ENCODE peak calls at places on chromosomes 4 and X, in nine cellular contexts. I, E, X, U, W, G, C, K and A are unnamed samples. For H3K36me3, the result is how much of the 10 kb centered on the place peaks cover.

GRCh38 chrX:138897621-138898492 is 186.3 kb upstream of the FGF13 start:
- DNase-seq in U (no peak), W (no peak), K (no peak), I (no peak), E (no peak), G (no peak), C (no peak), X (no peak), A (no peak)

GRCh38 chr4:112854420-112854819 is 195.0 kb upstream of the ANK2 start:
- DNase-seq in G (no peak), X (no peak), U (no peak), I (no peak), W (no peak), K (no peak), C (no peak), E (no peak), A (no peak)

GRCh38 chrX:110759785-110760184 is 35.8 kb downstream of the CHRDL1 start:
- DNase-seq in W (no peak), C (no peak), U (no peak), K (no peak), E (no peak), I (peak), G (no peak), X (no peak), A (no peak)

GRCh38 chrX:85244411-85245210 is 820 bp downstream of the ZNF711 start:
- DNase-seq in K (no peak), W (peak), G (peak), C (peak), U (peak), X (no peak), I (peak), E (no peak), A (no peak)

GRCh38 chr4:94403735-94404134 is 48.0 kb upstream of the PDLIM5 start:
- DNase-seq in G (no peak), I (no peak), X (no peak), C (no peak), U (no peak), K (peak), E (no peak), W (no peak), A (no peak)

GRCh38 chrX:17525266-17525665 is 150.3 kb downstream of the NHS start:
- DNase-seq in W (no peak), X (no peak), G (no peak), C (no peak), I (peak), K (no peak), U (no peak), E (no peak), A (no peak)

GRCh38 chrX:126551306-126551705 is 1.3 kb downstream of the DCAF12L1 start:
- DNase-seq in U (no peak), E (no peak), G (no peak), W (no peak), I (no peak), C (no peak), K (no peak), X (no peak), A (no peak)

GRCh38 chrX:11113731-11114130 is 2.6 kb downstream of the HCCS start:
- DNase-seq in C (no peak), U (no peak), K (no peak), G (no peak), W (peak), E (no peak), X (no peak), I (peak), A (no peak)

GRCh38 chrX:152993933-152994332 is at the start of gene PNMA5:
- DNase-seq in E (no peak), W (no peak), K (no peak), X (no peak), C (no peak), G (no peak), I (no peak), U (no peak), A (no peak)

GRCh38 chrX:47540754-47541538 is 20.1 kb upstream of the ARAF start:
- DNase-seq in I (peak), C (peak), K (peak), U (peak), W (peak), G (peak), E (no peak), X (peak), A (no peak)

GRCh38 chrX:3577551-3577950 is 135.9 kb downstream of the PRKX start:
- DNase-seq in E (no peak), G (no peak), U (no peak), W (no peak), C (no peak), K (no peak), X (no peak), I (no peak), A (no peak)

GRCh38 chr4:89404530-89404929 is 96.9 kb upstream of the GPRIN3 start:
- DNase-seq in I (no peak), U (no peak), K (no peak), G (no peak), W (no peak), C (no peak), X (no peak), E (no peak), A (no peak)

GRCh38 chrX:116240446-116240845 is 69.9 kb downstream of the AGTR2 start:
- DNase-seq in K (no peak), G (no peak), U (no peak), W (no peak), X (no peak), C (peak), I (no peak), E (no peak), A (no peak)

GRCh38 chrX:39653656-39654055 is 444.1 kb downstream of the BCOR start:
- DNase-seq in K (no peak), U (peak), C (no peak), W (no peak), X (no peak), I (no peak), E (no peak), G (no peak), A (no peak)

GRCh38 chrX:106726485-106727437 is at the start of gene RNF128:
- DNase-seq in E (no peak), G (peak), C (peak), K (peak), I (peak), X (peak), W (peak), U (peak), A (no peak)

GRCh38 chr4:84493092-84493850 is 5.8 kb downstream of the NKX6-1 start:
- DNase-seq in U (peak), X (no peak), I (peak), G (peak), K (no peak), W (peak), E (no peak), C (no peak), A (no peak)

GRCh38 chr4:10303291-10303690 is 153.9 kb downstream of the ZNF518B start:
- DNase-seq in U (no peak), G (peak), I (no peak), W (no peak), E (no peak), X (no peak), C (no peak), K (no peak), A (no peak)

GRCh38 chrX:78710146-78710545 is 37.4 kb upstream of the LPAR4 start:
- DNase-seq in C (no peak), K (no peak), W (peak), G (no peak), U (no peak), E (no peak), I (peak), X (no peak), A (no peak)

GRCh38 chr4:8639777-8640720 is 47.5 kb downstream of the CPZ start:
- DNase-seq in X (no peak), E (no peak), W (no peak), I (no peak), C (no peak), K (no peak), G (no peak), U (no peak), A (no peak)

GRCh38 chr4:1329408-1330371 is 17.3 kb upstream of the UVSSA start:
- DNase-seq in W (no peak), X (no peak), G (no peak), I (no peak), C (no peak), U (no peak), K (no peak), E (no peak), A (no peak)
- H3K36me3 ChIP-seq in W (half or more), X (under half), G (under half), I (half or more), C (under half), U (under half), K (under half), E (under half), A (half or more)

GRCh38 chr4:184100297-184100885 is 117.3 kb downstream of the ENPP6 start:
- DNase-seq in X (peak), I (peak), K (peak), E (no peak), C (peak), W (peak), G (peak), U (peak), A (no peak)
- H3K4me3 ChIP-seq in X (no peak), I (no peak), K (no peak), E (no peak), C (no peak), W (no peak), G (no peak), U (no peak), A (no peak)

GRCh38 chr4:38050560-38051350 is 90.6 kb downstream of the PTTG2 start:
- DNase-seq in W (peak), E (no peak), X (no peak), C (no peak), G (no peak), K (no peak), I (peak), U (no peak), A (no peak)
- H3K36me3 ChIP-seq in W (under half), E (under half), X (under half), C (under half), G (under half), K (under half), I (under half), U (under half), A (under half)

GRCh38 chr4:75724867-75725724 is 719 bp downstream of the USO1 start:
- DNase-seq in K (peak), I (peak), W (peak), C (peak), E (peak), X (peak), G (peak), U (peak), A (peak)

GRCh38 chr4:75724066-75724866 is at the start of gene USO1:
- DNase-seq in C (peak), U (peak), W (peak), G (peak), E (peak), I (peak), X (peak), K (peak), A (peak)

GRCh38 chr4:75726577-75726976 is 2.2 kb downstream of the USO1 start:
- DNase-seq in C (no peak), K (no peak), X (no peak), U (no peak), G (no peak), E (no peak), W (peak), I (peak), A (no peak)

GRCh38 chr4:75729836-75730235 is 5.5 kb downstream of the USO1 start:
- DNase-seq in E (no peak), W (no peak), K (no peak), U (no peak), I (no peak), C (no peak), G (no peak), X (no peak), A (no peak)

DNA sequence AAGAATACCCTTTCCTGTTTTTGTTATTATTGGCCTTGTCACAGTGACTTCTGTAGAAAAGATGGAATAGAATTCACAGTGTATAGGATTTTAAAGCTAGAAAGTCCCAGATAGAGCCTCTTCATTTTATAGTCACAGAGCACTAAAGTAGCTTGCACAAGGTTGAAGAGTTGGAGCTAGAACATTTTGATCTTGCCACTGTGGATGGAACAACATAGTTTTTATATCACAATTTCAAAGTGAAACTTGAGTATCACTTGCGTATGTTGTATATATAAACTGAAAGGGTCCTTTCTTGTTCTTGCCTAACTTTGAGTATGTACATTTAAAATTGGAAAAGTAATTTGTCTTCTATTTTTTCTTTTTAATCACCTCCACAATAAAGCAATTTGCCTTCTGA is 2.7 kb downstream of the USO1 start:
- DNase-seq in E (no peak), K (no peak), W (no peak), C (no peak), U (no peak), I (peak), G (no peak), X (no peak), A (no peak)
- H3K4me3 ChIP-seq in E (peak), K (no peak), W (peak), C (no peak), U (peak), I (no peak), G (no peak), X (no peak), A (no peak)

GRCh38 chr4:4417886-4418285 is 31.0 kb downstream of the NSG1 start:
- DNase-seq in E (no peak), K (no peak), C (no peak), U (no peak), X (peak), G (no peak), I (no peak), W (no peak), A (no peak)

GRCh38 chr4:4421356-4421755 is 34.5 kb downstream of the NSG1 start:
- DNase-seq in C (no peak), E (no peak), I (no peak), W (no peak), K (no peak), G (no peak), U (no peak), X (no peak), A (no peak)

GRCh38 chr4:4420421-4420820 is 33.5 kb downstream of the NSG1 start:
- DNase-seq in G (no peak), W (no peak), X (no peak), E (no peak), C (no peak), I (no peak), U (no peak), K (no peak), A (no peak)

GRCh38 chr4:4418676-4419370 is 31.9 kb downstream of the NSG1 start:
- DNase-seq in K (no peak), G (no peak), C (no peak), X (no peak), E (no peak), U (no peak), I (no peak), W (no peak), A (no peak)

DNA sequence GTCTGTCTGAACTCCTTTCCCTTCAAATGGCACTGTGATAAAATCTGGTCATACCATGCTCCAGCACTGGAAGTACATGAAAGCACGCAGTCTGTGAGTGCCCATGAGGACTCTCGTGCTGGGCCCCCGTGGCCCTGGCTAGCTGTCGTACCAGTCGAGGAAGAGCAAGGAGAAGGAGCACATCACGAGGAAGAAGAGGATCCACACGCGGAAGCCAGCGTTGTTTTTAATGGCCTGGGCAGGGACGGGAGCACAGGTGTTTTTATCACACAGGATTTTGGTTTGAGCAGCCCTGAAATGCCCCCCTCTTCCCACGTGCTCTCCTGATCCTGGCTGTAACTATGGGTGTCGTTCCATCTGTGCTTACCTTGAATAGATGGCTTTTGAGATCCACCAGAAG is 33.0 kb downstream of the NSG1 start:
- DNase-seq in X (no peak), C (no peak), K (no peak), G (no peak), E (no peak), W (no peak), U (no peak), I (no peak), A (no peak)
- H3K36me3 ChIP-seq in X (under half), C (under half), K (under half), G (under half), E (under half), W (half or more), U (under half), I (under half), A (under half)

GRCh38 chrX:135910251-135910650 is 16.7 kb downstream of the SAGE1 start:
- DNase-seq in G (no peak), X (no peak), C (no peak), U (no peak), W (no peak), K (no peak), I (no peak), E (no peak), A (no peak)
- H3K4me3 ChIP-seq in G (no peak), X (no peak), C (no peak), U (no peak), W (no peak), K (no peak), I (no peak), E (no peak), A (no peak)